ENCODE peak calls at places on chromosomes 2 and 18, in five cellular contexts. U is upper lobe of right lung, A is NCI-H146, M is IMR-90, D is astrocyte of the spinal cord. I is an unnamed sample.

GRCh38 chr2:98872526-98872925 is 63.5 kb downstream of the CRACDL start:
- DNase-seq in U (no peak), A (no peak), M (no peak), D (no peak), I (no peak)

GRCh38 chr2:171187819-171188218 is 27.1 kb upstream of the TLK1 start:
- DNase-seq in U (no peak), A (no peak), M (no peak), D (no peak), I (no peak)

GRCh38 chr2:148876589-148877402 is 1.8 kb downstream of the KIF5C start:
- DNase-seq in U (no peak), A (peak; percentile 85), M (no peak), D (no peak), I (no peak)

GRCh38 chr2:196489366-196489765 is 150.1 kb upstream of the CCDC150 start:
- DNase-seq in U (no peak), A (no peak), M (no peak), D (no peak), I (no peak)

GRCh38 chr2:2800697-2801096 is 469.6 kb upstream of the MYT1L start:
- DNase-seq in U (no peak), A (no peak), M (no peak), D (no peak), I (no peak)

GRCh38 chr2:133991606-133992168 is 262.2 kb upstream of the MGAT5 start:
- DNase-seq in U (no peak), A (no peak), M (no peak), D (no peak), I (no peak)

GRCh38 chr2:133407341-133407740 is 160.9 kb downstream of the NCKAP5 start:
- DNase-seq in U (no peak), A (no peak), M (no peak), D (no peak), I (no peak)

GRCh38 chr18:46704816-46705215 is 47.8 kb upstream of the LOXHD1 start:
- DNase-seq in U (no peak), A (no peak), M (no peak), D (no peak), I (no peak)

GRCh38 chr2:97775074-97775473 is 61.7 kb downstream of the ZAP70 start:
- DNase-seq in U (no peak), A (no peak), M (no peak), D (no peak), I (no peak)

GRCh38 chr18:70069965-70070364 is 122.3 kb upstream of the CD226 start:
- DNase-seq in U (no peak), A (no peak), M (no peak), D (no peak), I (no peak)

GRCh38 chr18:5461056-5461455 is 82.7 kb downstream of the EPB41L3 start:
- DNase-seq in U (no peak), A (no peak), M (peak; percentile 17), D (no peak), I (no peak)

GRCh38 chr2:235493775-235494715 is at the start of gene AGAP1:
- DNase-seq in U (peak; percentile 95), A (peak; percentile 75), M (peak; percentile 80), D (peak; percentile 90), I (no peak)

GRCh38 chr2:148888003-148888501 is 13.0 kb downstream of the KIF5C start:
- DNase-seq in U (no peak), A (no peak), M (no peak), D (no peak), I (no peak)

GRCh38 chr2:16208241-16208797 is 268.0 kb downstream of the MYCN start:
- DNase-seq in U (no peak), A (no peak), M (no peak), D (no peak), I (no peak)

GRCh38 chr2:11684894-11685460 is 15.0 kb upstream of the NTSR2 start:
- DNase-seq in U (no peak), A (no peak), M (no peak), D (no peak), I (no peak)

GRCh38 chr18:79428287-79428686 is 32.6 kb downstream of the NFATC1 start:
- DNase-seq in U (no peak), A (no peak), M (no peak), D (no peak), I (no peak)

GRCh38 chr2:122077114-122077513 is 321.7 kb downstream of the TSN start:
- DNase-seq in U (no peak), A (no peak), M (no peak), D (no peak), I (no peak)

GRCh38 chr2:55922488-55922887 is 1.1 kb downstream of the EFEMP1 start:
- DNase-seq in U (no peak), A (no peak), M (peak; percentile 58), D (peak; percentile 50), I (no peak)

GRCh38 chr2:237590272-237591020 is at the start of gene RAB17:
- DNase-seq in U (peak; percentile 86), A (peak; percentile 93), M (peak; percentile 39), D (peak; percentile 36), I (no peak)

GRCh38 chr18:73060666-73061270 is 193.0 kb upstream of the NETO1 start:
- DNase-seq in U (no peak), A (no peak), M (no peak), D (peak; percentile 63), I (peak; percentile 8)

GRCh38 chr18:12904012-12904516 is 20.0 kb upstream of the PTPN2 start:
- DNase-seq in U (no peak), A (no peak), M (no peak), D (no peak), I (no peak)

GRCh38 chr2:147909178-147909577 is 64.3 kb downstream of the ACVR2A start:
- DNase-seq in U (no peak), A (no peak), M (no peak), D (no peak), I (no peak)

I was measured in non-pigmented ciliary epithelial cell.